ENCODE peak calls at places on chromosomes 16 and 17, in four cellular contexts. A, S, U and T are unnamed samples.

GRCh38 chr16:1542533-1542932 is 9.1 kb downstream of the TMEM204 start:
- DNase-seq in A (no peak), U (no peak), S (no peak), T (no peak)

GRCh38 chr17:21419299-21420239 is 43.4 kb downstream of the KCNJ12 start:
- DNase-seq in A (no peak), U (no peak), S (no peak), T (no peak)

GRCh38 chr17:29597361-29598172 is 4.6 kb downstream of the ANKRD13B start:
- DNase-seq in U (no peak), S (no peak), A (no peak), T (no peak)

GRCh38 chr16:86396918-86397317 is 113.4 kb upstream of the FOXF1 start:
- DNase-seq in U (peak), S (no peak), A (no peak), T (no peak)

GRCh38 chr17:64694207-64694606 is 32.1 kb upstream of the SMURF2 start:
- DNase-seq in U (peak), A (no peak), S (no peak), T (no peak)

GRCh38 chr17:12613566-12613965 is 52.1 kb upstream of the MYOCD start:
- DNase-seq in S (no peak), A (no peak), U (peak), T (no peak)

GRCh38 chr16:14652726-14653125 is 20.0 kb downstream of the BFAR start:
- DNase-seq in A (no peak), U (no peak), S (no peak), T (no peak)

GRCh38 chr17:42985225-42985624 is 4.9 kb downstream of the RUNDC1 start:
- DNase-seq in U (no peak), A (no peak), S (no peak), T (peak)

GRCh38 chr16:88376053-88376834 is 6.5 kb upstream of the ZNF469 start:
- DNase-seq in S (no peak), A (no peak), U (no peak), T (no peak)

GRCh38 chr17:40316571-40317344 is 7.8 kb downstream of the RARA start:
- DNase-seq in S (peak), U (peak), A (peak), T (no peak)

GRCh38 chr16:80436510-80436909 is 104.3 kb upstream of the DYNLRB2 start:
- DNase-seq in U (no peak), A (no peak), S (no peak), T (no peak)

GRCh38 chr16:86363057-86363490 is 147.3 kb upstream of the FOXF1 start:
- DNase-seq in A (peak), S (no peak), U (peak), T (no peak)

GRCh38 chr17:18258356-18259038 is at the start of gene FLII:
- DNase-seq in U (peak), A (peak), S (peak), T (peak)

GRCh38 chr17:19299214-19299747 is 62.1 kb downstream of the EPN2 start:
- DNase-seq in S (no peak), U (no peak), A (no peak), T (no peak)

GRCh38 chr17:61723183-61723582 is 132.2 kb upstream of the NACA2 start:
- DNase-seq in A (no peak), U (no peak), S (no peak), T (no peak)

GRCh38 chr17:48625502-48626201 is 506 bp downstream of the HOXB9 start:
- DNase-seq in A (no peak), U (no peak), S (no peak), T (peak)

GRCh38 chr16:23045025-23045424 is 104.2 kb downstream of the USP31 start:
- DNase-seq in S (no peak), U (no peak), A (no peak), T (no peak)

GRCh38 chr16:23052908-23053580 is 96.2 kb downstream of the USP31 start:
- DNase-seq in S (no peak), A (no peak), U (no peak), T (no peak)

GRCh38 chr16:23048164-23048563 is 101.1 kb downstream of the USP31 start:
- DNase-seq in U (no peak), S (no peak), A (no peak), T (no peak)
- TF ChIP-seq CTCF in U (no peak), S (no peak), A (no peak), T (no peak)

DNA sequence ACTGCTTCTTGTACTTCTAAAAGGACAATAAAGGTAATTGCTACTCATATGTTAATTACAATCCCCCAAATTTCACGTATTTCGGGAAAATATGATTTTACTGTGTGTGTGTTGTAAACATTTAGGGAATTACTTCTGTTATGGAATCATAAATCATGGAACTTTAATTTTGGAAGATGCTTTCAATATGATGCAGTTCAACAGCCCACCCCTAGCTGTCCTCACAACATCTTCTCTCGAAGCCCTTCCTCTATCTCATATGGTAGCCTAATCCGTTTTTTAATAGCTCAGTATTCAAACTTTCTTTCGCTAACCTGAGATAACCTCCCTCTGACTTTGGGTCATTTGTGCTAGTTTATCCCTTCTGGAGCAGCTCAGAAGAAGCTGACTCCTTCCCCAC is 78.4 kb downstream of the ANKFN1 start:
- DNase-seq in S (no peak), A (no peak), U (no peak), T (no peak)
- TF ChIP-seq CTCF in S (no peak), A (no peak), U (peak), T (no peak)

DNA sequence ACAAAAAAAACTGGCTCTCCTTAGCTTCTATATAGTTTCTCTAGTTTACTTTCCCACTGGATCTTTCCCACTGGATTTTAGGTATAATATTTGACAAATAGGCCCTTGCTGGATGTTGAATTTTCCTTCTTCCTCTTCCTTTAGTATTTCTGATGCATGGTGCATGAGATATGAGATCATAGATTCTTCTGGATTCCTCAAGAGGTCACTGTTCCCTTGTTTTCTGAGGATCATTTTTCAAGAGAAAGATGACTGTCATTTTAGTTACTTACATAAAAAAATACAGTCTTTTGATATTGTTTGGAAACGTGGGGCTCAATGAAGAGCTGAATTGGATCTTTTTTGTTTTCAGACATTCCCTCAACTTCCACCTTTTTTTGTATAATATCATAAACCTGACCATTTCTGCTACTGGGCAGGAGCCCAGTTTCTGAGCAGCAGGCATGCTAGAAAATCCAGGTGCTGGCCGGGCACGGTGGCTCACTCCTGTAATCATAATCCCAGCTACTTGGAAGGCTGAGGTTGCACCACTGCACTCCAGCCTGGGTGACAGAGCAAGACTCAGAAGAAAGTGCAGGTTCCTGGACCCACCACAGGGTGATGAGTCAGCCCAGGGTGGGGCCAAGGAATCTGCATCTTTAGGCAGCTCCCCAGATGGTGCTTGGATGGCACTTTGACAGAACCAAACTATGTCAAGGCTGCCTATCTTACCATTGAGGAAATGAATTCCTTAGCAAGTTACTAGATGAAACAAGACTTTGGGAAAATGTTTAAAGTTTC is 70.3 kb downstream of the SDR42E1 start:
- DNase-seq in U (peak), A (peak), S (no peak), T (no peak)
- TF ChIP-seq CTCF in U (peak), A (peak), S (peak), T (no peak)

DNA sequence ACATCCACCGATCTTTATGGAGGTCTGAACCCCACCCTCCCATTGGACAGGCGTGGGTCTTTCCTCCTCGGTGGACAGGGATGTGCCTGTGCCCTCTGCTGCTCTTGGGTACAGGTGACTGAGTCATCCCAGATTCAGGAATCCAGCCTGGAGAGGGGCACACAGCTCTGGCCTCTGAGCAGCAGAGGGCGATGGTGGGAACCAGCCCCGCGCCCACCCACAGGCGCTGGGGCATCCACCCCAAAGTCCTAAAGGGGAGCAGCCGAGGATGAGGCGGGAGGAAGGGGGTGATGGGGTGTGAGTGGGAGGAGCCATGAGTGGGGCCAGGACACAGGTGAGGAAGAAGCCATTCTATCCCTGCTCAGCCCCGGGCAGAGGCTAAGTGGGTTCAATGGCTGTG is 35.0 kb downstream of the ENGASE start:
- DNase-seq in U (no peak), S (peak), A (no peak), T (no peak)
- TF ChIP-seq CTCF in U (peak), S (no peak), A (peak), T (no peak)

DNA sequence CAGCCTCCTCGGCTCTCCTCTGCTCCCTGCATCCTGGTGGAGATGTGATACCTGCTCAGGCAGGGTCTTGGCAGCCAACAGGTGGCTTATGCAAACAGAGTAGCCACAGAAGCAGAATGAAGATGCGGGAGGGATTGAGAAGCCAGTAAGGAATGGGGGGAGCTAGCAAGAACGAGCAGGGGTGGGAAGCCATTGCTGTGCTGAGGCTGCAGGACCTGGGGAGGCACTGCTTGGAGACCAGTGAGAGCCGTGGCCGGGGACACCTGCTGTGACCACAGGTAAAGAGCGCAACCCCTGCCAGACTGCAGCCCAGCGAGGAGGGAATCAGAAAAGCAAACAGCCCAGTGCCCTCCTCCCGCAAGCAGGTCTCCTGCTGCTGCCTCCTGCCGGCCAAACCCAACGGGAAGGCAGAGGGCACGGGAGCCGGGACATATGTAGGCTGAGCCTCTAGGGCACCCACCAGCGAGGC is 14.7 kb downstream of the AIPL1 start:
- DNase-seq in A (peak), U (no peak), S (peak), T (no peak)
- TF ChIP-seq CTCF in A (peak), U (peak), S (peak), T (peak)

DNA sequence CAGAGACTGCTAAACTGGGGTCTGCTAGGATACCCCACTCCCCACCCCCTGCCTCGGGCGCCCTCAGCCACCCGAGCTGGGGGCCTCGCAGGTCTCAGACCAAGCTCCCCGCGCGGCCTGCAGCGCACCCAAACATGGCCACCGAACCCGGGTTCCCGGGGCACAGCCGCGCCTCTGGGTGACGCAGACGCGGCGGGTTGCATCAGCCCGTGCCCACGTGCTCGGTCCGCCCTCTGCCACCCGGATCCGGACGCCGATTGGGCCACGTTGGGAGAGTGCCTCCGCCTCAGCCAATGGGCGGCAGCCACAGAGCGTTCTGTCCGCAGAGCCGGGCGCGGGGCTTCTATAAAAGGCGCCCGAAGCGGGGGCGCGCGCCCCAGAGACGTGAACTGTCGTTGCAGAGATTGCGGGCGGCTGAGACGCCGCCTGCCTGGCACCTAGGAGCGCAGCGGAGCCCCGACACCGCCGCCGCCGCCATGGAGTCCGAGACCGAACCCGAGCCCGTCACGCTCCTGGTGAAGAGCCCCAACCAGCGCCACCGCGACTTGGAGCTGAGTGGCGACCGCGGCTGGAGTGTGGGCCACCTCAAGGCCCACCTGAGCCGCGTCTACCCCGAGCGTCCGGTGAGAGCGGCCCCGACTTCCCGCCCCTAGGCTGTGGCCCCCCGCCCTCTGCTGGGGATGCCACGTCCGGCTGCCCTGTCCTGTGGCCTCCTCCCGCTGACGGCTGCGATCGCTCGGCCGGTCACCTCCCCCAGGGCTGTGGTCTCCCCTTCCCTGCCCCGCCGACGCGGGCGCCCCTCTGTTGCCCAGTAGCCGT is at the start of gene HERPUD1:
- DNase-seq in S (peak), A (peak), U (peak), T (peak)
- TF ChIP-seq CTCF in S (peak), A (peak), U (no peak), T (no peak)

DNA sequence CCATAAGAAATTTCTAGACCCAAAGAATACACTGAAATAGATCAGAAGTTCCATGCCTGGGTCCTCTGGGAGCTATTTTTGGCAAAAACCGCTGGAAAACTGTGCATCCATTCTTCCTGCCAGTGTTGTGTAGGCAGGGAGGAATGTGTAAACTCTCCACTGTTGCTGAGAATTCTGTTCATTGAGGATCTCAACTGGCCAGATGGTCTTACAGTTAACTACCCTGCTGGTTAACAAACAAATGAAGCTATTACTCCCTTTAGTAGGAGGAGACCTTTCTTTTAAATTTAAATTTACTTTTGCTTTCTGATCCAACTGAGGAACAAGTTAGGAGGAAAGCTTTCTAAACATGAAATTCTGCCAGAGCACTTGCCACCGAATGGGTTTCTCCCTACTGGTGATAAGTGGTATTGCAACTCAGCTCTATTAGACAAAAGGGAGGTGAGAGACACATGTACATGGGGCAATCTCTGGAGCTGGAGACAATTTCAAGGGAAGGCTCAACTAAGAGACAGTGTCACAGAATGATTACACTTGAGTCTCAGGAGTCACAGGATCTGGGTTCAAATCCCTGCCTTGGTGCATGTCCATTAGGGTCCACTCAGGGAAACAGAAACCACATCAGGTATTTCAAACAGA is 37.6 kb downstream of the SOCS1 start:
- DNase-seq in U (peak), A (no peak), S (no peak), T (no peak)
- TF ChIP-seq CTCF in U (peak), A (peak), S (peak), T (no peak)

DNA sequence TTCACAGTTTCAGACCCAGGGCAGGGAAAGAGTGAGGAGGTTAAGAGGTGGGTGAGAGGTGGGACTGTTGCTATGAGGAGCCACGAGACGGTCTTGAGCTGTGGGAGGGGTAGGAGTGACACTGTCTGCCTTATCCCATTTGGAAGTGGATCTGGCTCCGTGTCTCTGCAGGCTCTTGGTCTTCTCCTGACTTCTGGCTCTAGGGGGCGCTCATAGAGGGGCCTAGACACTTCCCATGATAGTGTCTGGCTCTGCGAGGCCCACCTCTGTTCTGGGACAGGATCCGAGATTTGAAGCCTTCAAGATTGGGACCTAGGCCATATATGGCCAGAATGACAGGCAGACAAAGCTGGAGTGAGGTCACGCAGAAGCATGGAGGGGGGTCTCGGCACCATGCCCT is 204.5 kb downstream of the GSG1L start:
- DNase-seq in S (peak), A (no peak), U (no peak), T (no peak)
- TF ChIP-seq CTCF in S (no peak), A (peak), U (no peak), T (no peak)

GRCh38 chr16:71894229-71894920 is 956 bp upstream of the IST1 start:
- DNase-seq in U (peak), A (peak), S (peak), T (no peak)
- TF ChIP-seq CTCF in U (peak), A (no peak), S (no peak), T (peak)